ENCODE peak calls at places on chromosomes 4 and X, in five cellular contexts. One of them, this sample, is unnamed.

GRCh38 chr4:184191267-184191666 is 26.4 kb downstream of the ENPP6 start:
- DNase-seq in CD4-positive, CD25-positive, alpha-beta regulatory T cell: no peak
- DNase-seq in germinal center: no peak
- DNase-seq in AG20443: no peak
- DNase-seq in brain microvascular endothelial cell: no peak
- DNase-seq in this sample: no peak

GRCh38 chr4:160326110-160326509 is 1223.2 kb downstream of the RAPGEF2 start:
- DNase-seq in AG20443: no peak
- DNase-seq in brain microvascular endothelial cell: no peak
- DNase-seq in CD4-positive, CD25-positive, alpha-beta regulatory T cell: no peak
- DNase-seq in germinal center: no peak
- DNase-seq in this sample: no peak

GRCh38 chr4:47741200-47741599 is 96.7 kb downstream of the CORIN start:
- DNase-seq in brain microvascular endothelial cell: no peak
- DNase-seq in AG20443: no peak
- DNase-seq in germinal center: no peak
- DNase-seq in CD4-positive, CD25-positive, alpha-beta regulatory T cell: no peak
- DNase-seq in this sample: no peak

GRCh38 chr4:185104733-185105132 is 38.3 kb upstream of the SLC25A4 start:
- DNase-seq in AG20443: no peak
- DNase-seq in CD4-positive, CD25-positive, alpha-beta regulatory T cell: no peak
- DNase-seq in germinal center: no peak
- DNase-seq in brain microvascular endothelial cell: no peak
- DNase-seq in this sample: no peak

GRCh38 chrX:73127700-73128241 is 48.5 kb upstream of the PABPC1L2A start:
- DNase-seq in AG20443: peak; percentile 3
- DNase-seq in brain microvascular endothelial cell: no peak
- DNase-seq in germinal center: no peak
- DNase-seq in CD4-positive, CD25-positive, alpha-beta regulatory T cell: no peak
- DNase-seq in this sample: no peak

GRCh38 chr4:183011213-183011907 is 87.7 kb upstream of the WWC2 start:
- DNase-seq in brain microvascular endothelial cell: no peak
- DNase-seq in germinal center: no peak
- DNase-seq in CD4-positive, CD25-positive, alpha-beta regulatory T cell: no peak
- DNase-seq in AG20443: no peak
- DNase-seq in this sample: no peak

GRCh38 chr4:188439641-188440311 is 300.5 kb downstream of the TRIML1 start:
- DNase-seq in CD4-positive, CD25-positive, alpha-beta regulatory T cell: no peak
- DNase-seq in germinal center: no peak
- DNase-seq in AG20443: peak; percentile 9
- DNase-seq in brain microvascular endothelial cell: no peak
- DNase-seq in this sample: no peak

GRCh38 chr4:152968806-152969394 is 32.8 kb downstream of the FHDC1 start:
- DNase-seq in germinal center: no peak
- DNase-seq in brain microvascular endothelial cell: no peak
- DNase-seq in CD4-positive, CD25-positive, alpha-beta regulatory T cell: no peak
- DNase-seq in AG20443: peak; percentile 47
- DNase-seq in this sample: no peak

GRCh38 chr4:153432971-153433752 is 33.0 kb upstream of the TMEM131L start:
- DNase-seq in AG20443: peak; percentile 80
- DNase-seq in brain microvascular endothelial cell: peak; percentile 78
- DNase-seq in CD4-positive, CD25-positive, alpha-beta regulatory T cell: peak; percentile 76
- DNase-seq in germinal center: peak; percentile 77
- DNase-seq in this sample: peak; percentile 81

GRCh38 chr4:8501781-8502180 is 61.2 kb downstream of the TRMT44 start:
- DNase-seq in CD4-positive, CD25-positive, alpha-beta regulatory T cell: no peak
- DNase-seq in AG20443: no peak
- DNase-seq in germinal center: no peak
- DNase-seq in brain microvascular endothelial cell: no peak
- DNase-seq in this sample: no peak

GRCh38 chr4:56424697-56425514 is 10.5 kb downstream of the PPAT start:
- DNase-seq in brain microvascular endothelial cell: peak; percentile 36
- DNase-seq in germinal center: peak; percentile 44
- DNase-seq in AG20443: peak; percentile 42
- DNase-seq in CD4-positive, CD25-positive, alpha-beta regulatory T cell: peak; percentile 58
- DNase-seq in this sample: peak; percentile 38

GRCh38 chrX:2423899-2424298 is 76.9 kb downstream of the DHRSX start:
- DNase-seq in germinal center: no peak
- DNase-seq in AG20443: no peak
- DNase-seq in CD4-positive, CD25-positive, alpha-beta regulatory T cell: no peak
- DNase-seq in brain microvascular endothelial cell: no peak
- DNase-seq in this sample: no peak

GRCh38 chrX:102599950-102600579 is 750 bp downstream of the ARMCX5 start:
- DNase-seq in germinal center: no peak
- DNase-seq in AG20443: peak; percentile 11
- DNase-seq in CD4-positive, CD25-positive, alpha-beta regulatory T cell: no peak
- DNase-seq in brain microvascular endothelial cell: peak; percentile 11
- DNase-seq in this sample: no peak

GRCh38 chr4:41012308-41012707 is 202.0 kb downstream of the APBB2 start:
- DNase-seq in CD4-positive, CD25-positive, alpha-beta regulatory T cell: no peak
- DNase-seq in brain microvascular endothelial cell: no peak
- DNase-seq in germinal center: no peak
- DNase-seq in AG20443: peak; percentile 65
- DNase-seq in this sample: no peak

GRCh38 chr4:14650127-14650526 is 352.2 kb upstream of the CPEB2 start:
- DNase-seq in CD4-positive, CD25-positive, alpha-beta regulatory T cell: no peak
- DNase-seq in brain microvascular endothelial cell: peak; percentile 29
- DNase-seq in germinal center: no peak
- DNase-seq in AG20443: no peak
- DNase-seq in this sample: no peak

GRCh38 chrX:104126856-104127255 is 14.5 kb downstream of the ZCCHC18 start:
- DNase-seq in AG20443: no peak
- DNase-seq in CD4-positive, CD25-positive, alpha-beta regulatory T cell: no peak
- DNase-seq in brain microvascular endothelial cell: no peak
- DNase-seq in germinal center: no peak
- DNase-seq in this sample: no peak

GRCh38 chr4:8747467-8747841 is 124.2 kb downstream of the HMX1 start:
- DNase-seq in CD4-positive, CD25-positive, alpha-beta regulatory T cell: no peak
- DNase-seq in AG20443: no peak
- DNase-seq in brain microvascular endothelial cell: no peak
- DNase-seq in germinal center: no peak
- DNase-seq in this sample: no peak

GRCh38 chr4:183146478-183146877 is 47.4 kb downstream of the WWC2 start:
- DNase-seq in CD4-positive, CD25-positive, alpha-beta regulatory T cell: no peak
- DNase-seq in germinal center: no peak
- DNase-seq in brain microvascular endothelial cell: no peak
- DNase-seq in AG20443: no peak
- DNase-seq in this sample: no peak

GRCh38 chrX:154006965-154007364 is 12.7 kb downstream of the IRAK1 start:
- DNase-seq in brain microvascular endothelial cell: no peak
- DNase-seq in CD4-positive, CD25-positive, alpha-beta regulatory T cell: no peak
- DNase-seq in germinal center: no peak
- DNase-seq in AG20443: no peak
- DNase-seq in this sample: no peak